ENCODE peak calls at places on chromosomes 13 and 19, in six cellular contexts. P is GM23338, D is tibial artery, K is fibroblast of the aortic adventitia, A is left ventricle myocardium inferior, J is upper lobe of left lung. O is an unnamed sample.

GRCh38 chr19:43620061-43621001 is 902 bp upstream of the ZNF428 start:
- DNase-seq in P (no peak), D (no peak), K (no peak), A (no peak), J (no peak), O (no peak)

GRCh38 chr19:4042731-4043082 is 24.0 kb downstream of the ZBTB7A start:
- DNase-seq in P (no peak), D (no peak), K (no peak), A (no peak), J (peak; percentile 66), O (peak; percentile 14)

GRCh38 chr13:78241278-78241919 is 322.8 kb upstream of the EDNRB start:
- DNase-seq in P (peak; percentile 84), D (no peak), K (peak; percentile 26), A (peak; percentile 13), J (peak; percentile 20), O (peak; percentile 13)

GRCh38 chr13:94534171-94534570 is 54.7 kb upstream of the DCT start:
- DNase-seq in P (no peak), D (no peak), K (no peak), A (no peak), J (no peak), O (no peak)

GRCh38 chr13:92967923-92968322 is 258.7 kb upstream of the GPC6 start:
- DNase-seq in P (peak; percentile 23), D (no peak), K (peak; percentile 47), A (no peak), J (no peak), O (no peak)

GRCh38 chr19:17794731-17795494 is at the start of gene B3GNT3:
- DNase-seq in P (peak; percentile 89), D (no peak), K (no peak), A (peak; percentile 38), J (peak; percentile 47), O (no peak)

GRCh38 chr19:3543150-3544053 is 4.4 kb downstream of the TEKTIP1 start:
- DNase-seq in P (no peak), D (peak; percentile 34), K (no peak), A (no peak), J (no peak), O (peak; percentile 14)

GRCh38 chr19:17766543-17767131 is 15.4 kb downstream of the FCHO1 start:
- DNase-seq in P (peak; percentile 95), D (peak; percentile 70), K (peak; percentile 79), A (peak; percentile 76), J (peak; percentile 88), O (peak; percentile 63)

GRCh38 chr13:101384929-101385328 is 31.4 kb downstream of the NALCN start:
- DNase-seq in P (no peak), D (no peak), K (no peak), A (no peak), J (no peak), O (no peak)

GRCh38 chr19:53867225-53868090 is at the start of gene MYADM:
- DNase-seq in P (peak; percentile 100), D (peak; percentile 100), K (peak; percentile 97), A (peak; percentile 99), J (peak; percentile 98), O (peak; percentile 99)

GRCh38 chr13:38141792-38142191 is 207.9 kb upstream of the UFM1 start:
- DNase-seq in P (no peak), D (no peak), K (peak; percentile 31), A (no peak), J (no peak), O (no peak)

GRCh38 chr19:43639507-43640423 is at the start of gene CADM4:
- DNase-seq in P (peak; percentile 57), D (no peak), K (no peak), A (peak; percentile 23), J (peak; percentile 28), O (no peak)

GRCh38 chr13:42101821-42102580 is 53.6 kb downstream of the DGKH start:
- DNase-seq in P (no peak), D (no peak), K (no peak), A (peak; percentile 20), J (no peak), O (no peak)

GRCh38 chr19:57800696-57801095 is 14.0 kb downstream of the ZNF552 start:
- DNase-seq in P (peak; percentile 34), D (no peak), K (no peak), A (no peak), J (no peak), O (no peak)

GRCh38 chr19:55643003-55643732 is at the start of gene ZNF581:
- DNase-seq in P (peak; percentile 85), D (peak; percentile 75), K (peak; percentile 76), A (peak; percentile 81), J (peak; percentile 73), O (peak; percentile 91)

GRCh38 chr19:35524181-35524838 is 3.8 kb downstream of the SBSN start:
- DNase-seq in P (peak; percentile 66), D (no peak), K (no peak), A (no peak), J (no peak), O (no peak)

GRCh38 chr13:20609145-20609544 is 42.2 kb downstream of the IFT88 start:
- DNase-seq in P (no peak), D (no peak), K (peak; percentile 82), A (no peak), J (no peak), O (no peak)

GRCh38 chr19:23393121-23393520 is 2.1 kb downstream of the ZNF91 start:
- DNase-seq in P (no peak), D (no peak), K (no peak), A (no peak), J (no peak), O (no peak)

GRCh38 chr19:33726756-33727155 is 69.9 kb upstream of the KCTD15 start:
- DNase-seq in P (no peak), D (no peak), K (no peak), A (no peak), J (no peak), O (no peak)

GRCh38 chr13:99886706-99887105 is 84.9 kb downstream of the ZIC5 start:
- DNase-seq in P (no peak), D (no peak), K (no peak), A (no peak), J (no peak), O (no peak)

GRCh38 chr19:37551123-37551993 is 43.2 kb downstream of the ZNF571 start:
- DNase-seq in P (peak; percentile 58), D (no peak), K (peak; percentile 51), A (peak; percentile 50), J (no peak), O (peak; percentile 93)

GRCh38 chr19:39144487-39145071 is 19.0 kb downstream of the PAK4 start:
- DNase-seq in P (peak; percentile 46), D (no peak), K (peak; percentile 57), A (no peak), J (peak; percentile 50), O (no peak)

GRCh38 chr19:39031368-39032163 is 783 bp downstream of the FBXO27 start:
- DNase-seq in P (peak; percentile 99), D (peak; percentile 84), K (peak; percentile 34), A (peak; percentile 87), J (peak; percentile 97), O (peak; percentile 96)

GRCh38 chr13:113009743-113010509 is 40.9 kb downstream of the MCF2L start:
- DNase-seq in P (no peak), D (no peak), K (no peak), A (no peak), J (no peak), O (no peak)

DNA sequence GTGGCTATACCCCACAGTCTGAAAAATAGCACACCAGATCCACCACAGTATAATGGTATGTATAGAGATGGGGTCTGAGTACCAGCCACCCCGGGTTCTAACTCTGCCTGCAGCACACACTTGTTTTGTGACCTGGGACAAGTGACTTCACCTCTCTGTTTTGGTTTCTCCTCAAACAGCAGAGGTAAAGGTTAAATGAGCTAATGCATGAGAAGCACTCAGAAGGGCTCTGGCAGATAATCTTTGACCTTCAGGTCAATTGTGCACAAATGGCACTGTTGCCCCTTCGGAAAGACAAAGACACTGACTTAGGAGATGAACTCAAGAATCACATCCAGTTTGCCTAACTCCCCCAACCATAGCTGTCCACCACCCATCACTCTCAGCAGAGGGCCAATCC is 7.7 kb downstream of the ZC3H4 start:
- DNase-seq in P (no peak), D (no peak), K (no peak), A (no peak), J (no peak), O (no peak)
- H3K4me3 ChIP-seq in P (no peak overlapping the region), D (no peak overlapping the region), K (no peak overlapping the region), A (no peak overlapping the region), J (no peak overlapping the region), O (no peak overlapping the region)

GRCh38 chr19:14580623-14581237 is 2.2 kb upstream of the CLEC17A start:
- DNase-seq in P (no peak), D (no peak), K (no peak), A (no peak), J (no peak), O (peak; percentile 57)
- TF ChIP-seq CTCF in P (peak; percentile 45), D (no peak), K (no peak), A (no peak), J (no peak), O (peak; percentile 11)

DNA sequence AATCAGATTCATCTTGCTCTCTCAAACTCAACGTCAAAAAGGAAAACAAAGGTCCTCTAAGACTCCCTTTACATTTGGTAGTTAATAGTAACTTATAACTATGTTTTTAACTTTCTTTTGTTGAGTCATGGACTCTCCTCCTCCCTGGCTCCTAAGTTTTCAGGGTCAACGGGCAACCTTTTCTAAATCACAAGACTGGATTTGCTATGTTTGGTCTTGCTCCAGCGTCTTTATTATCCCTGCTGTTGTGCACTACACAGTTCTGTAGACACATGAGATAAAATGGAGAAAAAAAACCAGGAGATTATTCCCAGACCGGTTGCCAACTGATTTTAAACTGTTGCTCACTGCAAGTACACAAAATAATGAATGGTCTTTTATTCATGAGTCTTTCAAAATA is 1.9 kb upstream of the ITM2B start:
- DNase-seq in P (no peak), D (no peak), K (peak; percentile 84), A (no peak), J (no peak), O (no peak)
- H3K4me3 ChIP-seq in P (no peak overlapping the region), D (peak overlapping the region; percentile 2), K (no peak overlapping the region), A (no peak overlapping the region), J (no peak overlapping the region), O (no peak overlapping the region)

GRCh38 chr19:31177230-31177629 is 172.0 kb downstream of the TSHZ3 start:
- DNase-seq in P (no peak), D (no peak), K (no peak), A (no peak), J (no peak), O (no peak)

GRCh38 chr19:31181535-31181934 is 167.7 kb downstream of the TSHZ3 start:
- DNase-seq in P (no peak), D (no peak), K (no peak), A (no peak), J (no peak), O (no peak)

GRCh38 chr19:31180907-31181306 is 168.3 kb downstream of the TSHZ3 start:
- DNase-seq in P (no peak), D (no peak), K (no peak), A (no peak), J (no peak), O (no peak)

GRCh38 chr19:31179471-31179852 is 169.8 kb downstream of the TSHZ3 start:
- DNase-seq in P (no peak), D (no peak), K (no peak), A (no peak), J (no peak), O (no peak)

GRCh38 chr19:31178833-31179470 is 170.3 kb downstream of the TSHZ3 start:
- DNase-seq in P (no peak), D (no peak), K (no peak), A (no peak), J (no peak), O (no peak)
- TF ChIP-seq CTCF in P (no peak), D (no peak), K (no peak), A (no peak), J (no peak), O (no peak)

GRCh38 chr19:30691767-30692516 is 319.8 kb downstream of the ZNF536 start:
- DNase-seq in P (no peak), D (no peak), K (peak; percentile 13), A (no peak), J (no peak), O (no peak)
- H3K4me3 ChIP-seq in P (no peak overlapping the region), D (no peak overlapping the region), K (peak overlapping the region; percentile 37), A (peak overlapping the region; percentile 58), J (peak overlapping the region; percentile 4), O (no peak overlapping the region)